ENCODE peak calls at places on chromosome 14, in seven cellular contexts. C is transverse colon, J is uterus, E is stomach, A is ovary, L is suprapubic skin, B is heart left ventricle. Y is an unnamed sample.

GRCh38 chr14:103155013-103155412 is 31.8 kb downstream of the TNFAIP2 start:
- DNase-seq in A (peak), E (peak), B (peak), C (peak), J (no peak), L (peak), Y (peak)

GRCh38 chr14:28678887-28679286 is 87.7 kb upstream of the FOXG1 start:
- DNase-seq in E (no peak), C (no peak), B (no peak), A (no peak), L (no peak), J (no peak), Y (no peak)

GRCh38 chr14:99670361-99671229 is 13.5 kb upstream of the CYP46A1 start:
- DNase-seq in B (no peak), C (no peak), L (no peak), J (no peak), A (no peak), E (no peak), Y (no peak)

GRCh38 chr14:23013056-23014054 is 3.4 kb upstream of the C14orf93 start:
- DNase-seq in A (no peak), L (no peak), E (no peak), C (no peak), B (no peak), J (no peak), Y (peak)

GRCh38 chr14:57189070-57189469 is 79.6 kb downstream of the EXOC5 start:
- DNase-seq in E (no peak), L (no peak), B (no peak), A (no peak), J (no peak), C (no peak), Y (no peak)

GRCh38 chr14:71142375-71143038 is 235.2 kb downstream of the PCNX1 start:
- DNase-seq in B (no peak), J (no peak), C (no peak), L (no peak), E (no peak), A (no peak), Y (peak)

GRCh38 chr14:64878775-64879634 is 702 bp downstream of the SPTB start:
- DNase-seq in J (no peak), L (peak), A (no peak), C (peak), E (no peak), B (peak), Y (no peak)

GRCh38 chr14:98953544-98954346 is 318.3 kb downstream of the BCL11B start:
- DNase-seq in B (no peak), J (peak), L (peak), E (peak), C (peak), A (peak), Y (peak)

GRCh38 chr14:56118611-56119181 is 485 bp downstream of the PELI2 start:
- DNase-seq in B (peak), A (peak), C (peak), L (no peak), E (peak), J (peak), Y (no peak)

GRCh38 chr14:24060984-24061913 is 9.4 kb downstream of the CARMIL3 start:
- DNase-seq in L (no peak), J (no peak), A (no peak), E (no peak), B (no peak), C (peak), Y (no peak)

GRCh38 chr14:83291716-83292115 is 1758.1 kb upstream of the SEL1L start:
- DNase-seq in J (no peak), L (no peak), A (no peak), C (no peak), E (no peak), B (no peak), Y (no peak)

GRCh38 chr14:30681752-30682355 is 59.7 kb downstream of the SCFD1 start:
- DNase-seq in L (no peak), B (no peak), C (no peak), A (no peak), E (no peak), J (no peak), Y (no peak)

GRCh38 chr14:95252219-95252618 is 67.5 kb downstream of the CLMN start:
- DNase-seq in C (no peak), L (no peak), E (peak), A (no peak), J (no peak), B (no peak), Y (peak)

GRCh38 chr14:56805201-56805991 is 4.9 kb downstream of the OTX2 start:
- DNase-seq in C (no peak), E (no peak), A (no peak), L (no peak), B (no peak), J (no peak), Y (no peak)

GRCh38 chr14:65560340-65561027 is 148.0 kb downstream of the FUT8 start:
- DNase-seq in E (no peak), C (no peak), B (no peak), L (no peak), J (no peak), A (no peak), Y (no peak)

GRCh38 chr14:82431031-82431430 is 897.4 kb upstream of the SEL1L start:
- DNase-seq in B (no peak), E (no peak), A (no peak), J (no peak), C (no peak), L (no peak), Y (no peak)

GRCh38 chr14:96249016-96249415 is 7.0 kb upstream of the BDKRB1 start:
- DNase-seq in J (peak), A (no peak), L (no peak), C (no peak), B (no peak), E (no peak), Y (no peak)

GRCh38 chr14:79473676-79474075 is 737.6 kb downstream of the DIO2 start:
- DNase-seq in C (no peak), L (no peak), B (no peak), J (no peak), A (no peak), E (no peak), Y (no peak)

GRCh38 chr14:28875937-28876910 is 109.6 kb downstream of the FOXG1 start:
- DNase-seq in E (no peak), L (no peak), A (no peak), B (no peak), C (no peak), J (no peak), Y (no peak)

GRCh38 chr14:103697601-103698379 is 17.5 kb downstream of the XRCC3 start:
- DNase-seq in L (peak), A (no peak), C (no peak), E (no peak), J (no peak), B (no peak), Y (no peak)

GRCh38 chr14:31692376-31692781 is 131.2 kb downstream of the NUBPL start:
- DNase-seq in C (no peak), L (no peak), A (no peak), B (no peak), J (no peak), E (no peak), Y (no peak)

GRCh38 chr14:102557434-102558226 is 34.8 kb upstream of the RCOR1 start:
- DNase-seq in A (no peak), E (no peak), J (no peak), L (no peak), C (no peak), B (no peak), Y (no peak)

GRCh38 chr14:92568621-92569479 is 55.3 kb downstream of the RIN3 start:
- DNase-seq in J (no peak), B (peak), C (no peak), A (no peak), L (no peak), E (no peak), Y (no peak)

GRCh38 chr14:20681348-20682126 is 2.8 kb upstream of the RNASE4 start:
- DNase-seq in B (peak), E (peak), C (peak), L (peak), J (peak), A (peak), Y (peak)

GRCh38 chr14:61280526-61281185 is 482 bp downstream of the TMEM30B start:
- DNase-seq in J (peak), A (peak), B (peak), C (peak), L (peak), E (peak), Y (peak)

GRCh38 chr14:52349731-52350130 is 35.6 kb downstream of the PTGER2 start:
- DNase-seq in A (no peak), C (no peak), J (no peak), E (no peak), B (no peak), L (no peak), Y (no peak)

GRCh38 chr14:101889898-101890297 is 74.5 kb upstream of the DYNC1H1 start:
- DNase-seq in C (peak), J (no peak), A (peak), L (no peak), E (no peak), B (no peak), Y (no peak)

GRCh38 chr14:99726538-99727095 is 42.5 kb downstream of the CYP46A1 start:
- DNase-seq in A (peak), E (peak), C (no peak), L (peak), B (no peak), J (no peak), Y (peak)

DNA sequence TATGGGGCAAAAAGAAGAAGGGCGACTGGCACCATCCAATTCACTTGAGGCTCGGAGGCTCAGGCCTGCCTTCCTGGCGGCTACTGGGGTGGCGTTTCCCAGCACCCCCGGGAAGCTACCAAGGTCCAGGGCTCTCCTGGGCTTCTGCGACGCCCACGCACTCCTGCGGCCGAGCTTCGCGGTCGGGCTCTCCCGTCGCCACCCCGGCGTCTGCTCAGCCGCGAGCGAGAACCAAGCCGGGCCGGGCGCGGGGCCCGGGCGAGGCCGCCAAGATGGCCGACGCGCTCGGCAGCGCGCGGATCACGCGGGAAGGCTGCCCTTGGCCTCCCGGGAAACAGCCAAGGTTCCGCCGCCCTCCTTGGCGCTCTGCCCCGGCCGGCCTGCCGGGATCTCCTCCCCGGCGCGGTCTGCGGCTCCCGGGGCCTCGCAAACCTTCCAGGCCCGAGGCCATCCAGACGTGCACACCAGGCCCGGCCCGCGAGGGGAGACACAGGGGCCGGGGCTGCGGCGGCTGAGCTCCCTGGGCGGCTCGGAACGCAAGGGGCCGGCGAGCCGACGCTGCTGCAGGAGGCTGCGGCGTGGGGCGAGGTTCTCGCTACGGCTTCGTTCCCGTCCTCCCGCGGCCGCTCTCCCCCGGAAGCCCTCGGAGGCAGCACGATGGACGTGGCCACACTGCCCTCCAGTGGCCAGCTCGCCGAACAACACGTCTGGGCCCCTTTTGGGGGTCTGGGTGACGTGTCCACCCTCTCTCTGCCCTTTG is 23.5 kb upstream of the ZFP36L1 start:
- DNase-seq in E (peak), B (peak), J (peak), L (peak), C (peak), A (peak), Y (peak)
- TF ChIP-seq POLR2A in E (no peak), B (peak), J (peak), L (peak), C (peak), A (peak), Y (no peak)

GRCh38 chr14:38203929-38204716 is 3.6 kb upstream of the SSTR1 start:
- DNase-seq in E (no peak), L (no peak), J (no peak), C (no peak), A (no peak), B (no peak), Y (no peak)

GRCh38 chr14:38204717-38205115 is 3.0 kb upstream of the SSTR1 start:
- DNase-seq in B (no peak), L (no peak), C (no peak), J (no peak), E (no peak), A (no peak), Y (no peak)

GRCh38 chr14:38206689-38207088 is 1.0 kb upstream of the SSTR1 start:
- DNase-seq in B (no peak), J (no peak), E (no peak), L (no peak), A (no peak), C (no peak), Y (no peak)

GRCh38 chr14:38205949-38206665 is 1.6 kb upstream of the SSTR1 start:
- DNase-seq in J (no peak), E (no peak), C (no peak), B (no peak), A (no peak), L (no peak), Y (no peak)

GRCh38 chr14:38205414-38205813 is 2.3 kb upstream of the SSTR1 start:
- DNase-seq in B (no peak), L (no peak), C (no peak), J (no peak), A (no peak), E (no peak), Y (no peak)
- TF ChIP-seq POLR2A in B (no peak), L (no peak), C (no peak), J (no peak), A (no peak), E (no peak), Y (no peak)

GRCh38 chr14:50360851-50361250 is 35.8 kb downstream of the CDKL1 start:
- DNase-seq in C (no peak), A (no peak), L (no peak), J (no peak), E (no peak), B (no peak), Y (no peak)
- TF ChIP-seq POLR2A in C (no peak), A (no peak), L (no peak), J (no peak), E (no peak), B (no peak), Y (no peak)

DNA sequence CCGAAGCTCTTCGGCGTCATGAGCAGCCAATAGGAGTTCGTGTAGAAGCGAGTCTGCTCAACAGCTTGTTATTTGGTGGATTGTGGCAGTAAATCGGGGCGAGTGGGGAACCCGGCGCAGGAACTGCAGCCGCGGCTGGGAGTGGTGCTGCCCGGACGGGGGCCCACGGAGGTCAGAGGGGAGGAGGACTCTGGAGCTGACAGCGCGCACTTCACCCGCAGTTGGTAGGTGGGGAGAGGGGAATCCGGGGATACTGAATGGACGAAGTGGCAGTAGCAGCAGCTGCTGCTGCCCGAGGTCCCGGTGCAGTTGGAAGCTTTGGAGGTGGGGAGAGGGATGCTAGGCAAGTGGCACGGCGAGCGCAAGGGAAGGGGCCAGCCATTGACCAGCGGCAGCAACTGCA is at the start of gene ARID4A:
- DNase-seq in E (peak), L (peak), J (no peak), B (no peak), A (peak), C (peak), Y (no peak)
- TF ChIP-seq POLR2A in E (peak), L (peak), J (peak), B (peak), A (peak), C (peak), Y (peak)

GRCh38 chr14:58639842-58640484 is 2.2 kb downstream of the DACT1 start:
- DNase-seq in B (peak), L (no peak), C (peak), E (no peak), J (peak), A (peak), Y (peak)
- TF ChIP-seq POLR2A in B (no peak), L (no peak), C (no peak), E (no peak), J (no peak), A (no peak), Y (no peak)

Y was measured in lower leg skin.